ENCODE peak calls at places on chromosomes 5 and 9, in six cellular contexts. One of them, this sample, is unnamed.

GRCh38 chr5:2633992-2634391 is 117.5 kb downstream of the IRX2 start:
- DNase-seq in hypothalamus: no peak
- DNase-seq in naive thymus-derived CD8-positive, alpha-beta T cell: no peak
- DNase-seq in A172: no peak
- DNase-seq in activated CD4-positive, CD25-positive, alpha-beta regulatory T cell treated with anti-CD3 and anti-CD28 coated beads, Interleukin-2, amount 50 U/mL, for 16 hours: no peak
- DNase-seq in T47D: no peak
- DNase-seq in this sample: no peak

GRCh38 chr9:137451976-137452760 is 7.0 kb downstream of the NSMF start:
- DNase-seq in hypothalamus: no peak
- DNase-seq in activated CD4-positive, CD25-positive, alpha-beta regulatory T cell treated with anti-CD3 and anti-CD28 coated beads, Interleukin-2, amount 50 U/mL, for 16 hours: no peak
- DNase-seq in naive thymus-derived CD8-positive, alpha-beta T cell: no peak
- DNase-seq in T47D: no peak
- DNase-seq in A172: no peak
- DNase-seq in this sample: no peak

GRCh38 chr5:9523090-9523813 is 22.6 kb downstream of the SEMA5A start:
- DNase-seq in A172: peak
- DNase-seq in hypothalamus: no peak
- DNase-seq in T47D: no peak
- DNase-seq in activated CD4-positive, CD25-positive, alpha-beta regulatory T cell treated with anti-CD3 and anti-CD28 coated beads, Interleukin-2, amount 50 U/mL, for 16 hours: no peak
- DNase-seq in naive thymus-derived CD8-positive, alpha-beta T cell: no peak
- DNase-seq in this sample: no peak

GRCh38 chr5:132099073-132099748 is 25.6 kb downstream of the CSF2 start:
- DNase-seq in T47D: no peak
- DNase-seq in activated CD4-positive, CD25-positive, alpha-beta regulatory T cell treated with anti-CD3 and anti-CD28 coated beads, Interleukin-2, amount 50 U/mL, for 16 hours: no peak
- DNase-seq in naive thymus-derived CD8-positive, alpha-beta T cell: no peak
- DNase-seq in hypothalamus: no peak
- DNase-seq in A172: no peak
- DNase-seq in this sample: no peak

GRCh38 chr9:34554211-34555001 is 31.6 kb upstream of the ENHO start:
- DNase-seq in A172: peak
- DNase-seq in T47D: no peak
- DNase-seq in activated CD4-positive, CD25-positive, alpha-beta regulatory T cell treated with anti-CD3 and anti-CD28 coated beads, Interleukin-2, amount 50 U/mL, for 16 hours: no peak
- DNase-seq in hypothalamus: no peak
- DNase-seq in naive thymus-derived CD8-positive, alpha-beta T cell: no peak
- DNase-seq in this sample: no peak

GRCh38 chr5:139745121-139745799 is 50.3 kb upstream of the PSD2 start:
- DNase-seq in A172: peak
- DNase-seq in activated CD4-positive, CD25-positive, alpha-beta regulatory T cell treated with anti-CD3 and anti-CD28 coated beads, Interleukin-2, amount 50 U/mL, for 16 hours: no peak
- DNase-seq in T47D: no peak
- DNase-seq in hypothalamus: peak
- DNase-seq in naive thymus-derived CD8-positive, alpha-beta T cell: no peak
- DNase-seq in this sample: no peak

GRCh38 chr9:18327106-18327505 is 146.8 kb upstream of the ADAMTSL1 start:
- DNase-seq in T47D: no peak
- DNase-seq in naive thymus-derived CD8-positive, alpha-beta T cell: no peak
- DNase-seq in hypothalamus: no peak
- DNase-seq in A172: peak
- DNase-seq in activated CD4-positive, CD25-positive, alpha-beta regulatory T cell treated with anti-CD3 and anti-CD28 coated beads, Interleukin-2, amount 50 U/mL, for 16 hours: no peak
- DNase-seq in this sample: no peak

GRCh38 chr9:125971895-125972729 is 224.9 kb downstream of the PBX3 start:
- DNase-seq in naive thymus-derived CD8-positive, alpha-beta T cell: no peak
- DNase-seq in activated CD4-positive, CD25-positive, alpha-beta regulatory T cell treated with anti-CD3 and anti-CD28 coated beads, Interleukin-2, amount 50 U/mL, for 16 hours: no peak
- DNase-seq in hypothalamus: no peak
- DNase-seq in T47D: no peak
- DNase-seq in A172: no peak
- DNase-seq in this sample: no peak

GRCh38 chr5:154273028-154273617 is 82.6 kb downstream of the GALNT10 start:
- DNase-seq in naive thymus-derived CD8-positive, alpha-beta T cell: no peak
- DNase-seq in hypothalamus: no peak
- DNase-seq in activated CD4-positive, CD25-positive, alpha-beta regulatory T cell treated with anti-CD3 and anti-CD28 coated beads, Interleukin-2, amount 50 U/mL, for 16 hours: no peak
- DNase-seq in T47D: no peak
- DNase-seq in A172: peak
- DNase-seq in this sample: no peak

GRCh38 chr5:33423018-33423630 is 17.6 kb upstream of the TARS1 start:
- DNase-seq in T47D: peak
- DNase-seq in activated CD4-positive, CD25-positive, alpha-beta regulatory T cell treated with anti-CD3 and anti-CD28 coated beads, Interleukin-2, amount 50 U/mL, for 16 hours: no peak
- DNase-seq in naive thymus-derived CD8-positive, alpha-beta T cell: peak
- DNase-seq in A172: peak
- DNase-seq in hypothalamus: no peak
- DNase-seq in this sample: no peak

GRCh38 chr9:37974506-37975173 is 70.7 kb upstream of the SLC25A51 start:
- DNase-seq in A172: no peak
- DNase-seq in T47D: no peak
- DNase-seq in naive thymus-derived CD8-positive, alpha-beta T cell: no peak
- DNase-seq in hypothalamus: no peak
- DNase-seq in activated CD4-positive, CD25-positive, alpha-beta regulatory T cell treated with anti-CD3 and anti-CD28 coated beads, Interleukin-2, amount 50 U/mL, for 16 hours: no peak
- DNase-seq in this sample: no peak

GRCh38 chr5:59067976-59068651 is 485.2 kb downstream of the RAB3C start:
- DNase-seq in hypothalamus: no peak
- DNase-seq in activated CD4-positive, CD25-positive, alpha-beta regulatory T cell treated with anti-CD3 and anti-CD28 coated beads, Interleukin-2, amount 50 U/mL, for 16 hours: no peak
- DNase-seq in T47D: no peak
- DNase-seq in naive thymus-derived CD8-positive, alpha-beta T cell: no peak
- DNase-seq in A172: no peak
- DNase-seq in this sample: no peak

GRCh38 chr5:133489632-133490031 is 122.7 kb downstream of the FSTL4 start:
- DNase-seq in activated CD4-positive, CD25-positive, alpha-beta regulatory T cell treated with anti-CD3 and anti-CD28 coated beads, Interleukin-2, amount 50 U/mL, for 16 hours: no peak
- DNase-seq in hypothalamus: no peak
- DNase-seq in T47D: no peak
- DNase-seq in naive thymus-derived CD8-positive, alpha-beta T cell: no peak
- DNase-seq in A172: no peak
- DNase-seq in this sample: no peak

GRCh38 chr9:82170871-82171270 is 182.3 kb downstream of the SPATA31D1 start:
- DNase-seq in hypothalamus: no peak
- DNase-seq in A172: no peak
- DNase-seq in activated CD4-positive, CD25-positive, alpha-beta regulatory T cell treated with anti-CD3 and anti-CD28 coated beads, Interleukin-2, amount 50 U/mL, for 16 hours: no peak
- DNase-seq in naive thymus-derived CD8-positive, alpha-beta T cell: no peak
- DNase-seq in T47D: no peak
- DNase-seq in this sample: no peak